ENCODE peak calls at places on chromosome 9, in eight cellular contexts. F, L, B, E, K, O, G and R are unnamed samples.

GRCh38 chr9:134196911-134197310 is 32.5 kb upstream of the RNU6ATAC start:
- DNase-seq in E (no peak), O (no peak), K (no peak), L (no peak), F (no peak), G (no peak), B (no peak), R (no peak)

GRCh38 chr9:113625456-113625855 is 161.9 kb downstream of the RGS3 start:
- DNase-seq in L (no peak), K (no peak), B (no peak), E (no peak), O (no peak), F (no peak), G (no peak), R (no peak)

GRCh38 chr9:129832957-129833356 is 2.1 kb downstream of the C9orf78 start:
- DNase-seq in L (no peak), F (peak; percentile 20), O (no peak), E (no peak), K (no peak), B (no peak), G (no peak), R (no peak)

GRCh38 chr9:99866398-99866797 is 40.1 kb upstream of the STX17 start:
- DNase-seq in E (no peak), K (no peak), G (no peak), B (no peak), O (no peak), L (no peak), F (no peak), R (no peak)

GRCh38 chr9:119839888-119840287 is 470.7 kb upstream of the BRINP1 start:
- DNase-seq in F (no peak), G (no peak), B (no peak), L (no peak), O (peak; percentile 60), K (peak; percentile 66), E (peak; percentile 6), R (no peak)

GRCh38 chr9:112605518-112605917 is 112.4 kb downstream of the INIP start:
- DNase-seq in F (no peak), E (no peak), L (no peak), O (no peak), B (no peak), G (no peak), K (no peak), R (no peak)

GRCh38 chr9:93577045-93577939 is 908 bp downstream of the PHF2 start:
- DNase-seq in K (no peak), G (peak; percentile 40), E (peak; percentile 59), O (no peak), L (peak; percentile 60), F (no peak), B (peak; percentile 32), R (peak; percentile 33)

GRCh38 chr9:14245901-14246525 is 67.9 kb downstream of the NFIB start:
- DNase-seq in K (peak; percentile 90), L (no peak), F (peak; percentile 51), E (no peak), B (no peak), O (peak; percentile 86), G (no peak), R (no peak)

GRCh38 chr9:92781902-92782301 is 17.3 kb upstream of the BICD2 start:
- DNase-seq in F (no peak), G (peak; percentile 94), E (no peak), K (no peak), L (peak; percentile 71), O (no peak), B (no peak), R (no peak)

DNA sequence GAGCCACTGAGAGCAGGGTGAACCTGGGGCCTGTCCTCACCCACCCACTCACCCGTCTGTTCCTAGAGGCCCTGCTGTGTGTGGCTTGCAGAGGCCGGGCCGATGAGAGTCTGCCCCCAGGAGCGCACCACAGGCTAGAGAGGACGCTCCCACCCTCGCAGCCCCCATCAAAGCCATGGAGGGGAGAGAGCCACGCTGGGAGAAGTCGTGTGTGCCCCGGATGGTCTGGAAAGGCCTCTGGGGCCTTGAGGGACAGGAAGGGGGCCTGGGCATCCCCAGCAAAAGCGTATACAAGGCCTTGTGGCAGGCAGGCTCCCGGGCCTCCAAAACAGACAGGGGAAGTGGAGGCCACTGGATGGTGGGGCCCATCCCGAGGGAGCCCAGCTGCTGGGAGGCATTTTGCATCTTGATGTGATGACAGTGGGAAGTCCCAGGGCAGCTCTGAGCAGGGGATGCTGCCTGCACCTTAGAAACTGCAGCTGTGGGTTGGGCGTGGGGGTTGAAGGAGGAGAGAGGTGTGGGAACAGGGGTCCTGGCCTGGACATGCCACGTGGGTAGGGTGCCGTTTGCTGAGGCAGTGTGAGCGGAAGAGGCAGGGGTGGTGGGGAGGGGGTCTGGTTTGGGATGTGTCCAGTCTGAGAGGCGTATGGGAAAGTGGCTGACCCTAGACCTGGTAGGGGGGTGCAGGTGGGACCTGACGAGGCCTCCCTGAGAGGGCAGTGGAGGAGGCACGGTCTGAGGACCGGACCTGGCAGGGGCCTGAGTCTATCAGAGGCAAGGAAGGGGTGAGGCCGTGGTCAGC is 43.0 kb upstream of the NOTCH1 start:
- DNase-seq in F (no peak), G (no peak), O (no peak), K (no peak), L (no peak), E (no peak), B (no peak), R (peak; percentile 82)
- H3K4me3 ChIP-seq in F (no peak overlapping the region), G (no peak overlapping the region), O (no peak overlapping the region), K (no peak overlapping the region), L (no peak overlapping the region), E (peak overlapping the region; percentile 30), B (no peak overlapping the region), R (no peak overlapping the region)

GRCh38 chr9:128102861-128103588 is 24.5 kb downstream of the PTGES2 start:
- DNase-seq in L (no peak), B (no peak), F (no peak), K (no peak), G (no peak), E (no peak), O (no peak), R (peak; percentile 60)
- H4K20me1 ChIP-seq in L (peaks cover 19% of the 10 kb centered on the region), B (peaks cover 20% of the 10 kb centered on the region), F (peaks cover 51% of the 10 kb centered on the region), K (no peaks in the 10 kb centered on the region), G (no peaks in the 10 kb centered on the region), E (peaks cover 29% of the 10 kb centered on the region), O (peaks cover 49% of the 10 kb centered on the region), R (peaks cover 6% of the 10 kb centered on the region)

DNA sequence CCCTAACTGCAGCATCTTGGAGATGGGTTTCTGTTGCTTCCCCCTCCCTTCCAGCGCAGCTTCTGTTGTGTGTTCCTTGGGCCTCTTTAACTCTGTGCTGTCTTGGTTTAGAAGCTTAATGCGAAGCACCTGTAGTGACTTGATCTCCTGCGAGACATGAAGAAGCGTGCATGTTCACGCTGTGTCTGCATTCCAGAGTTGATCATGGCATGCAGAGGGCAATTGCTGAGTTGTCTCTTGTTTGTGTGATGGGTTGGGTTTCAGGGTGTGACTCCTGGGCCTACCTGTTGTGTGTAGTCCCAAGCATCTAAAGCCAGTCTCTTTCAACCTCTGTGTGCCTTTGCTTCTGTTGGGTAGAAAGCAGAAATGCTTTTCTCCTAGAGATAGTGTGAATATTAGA is 155.6 kb downstream of the SMARCA2 start:
- DNase-seq in L (no peak), B (no peak), O (no peak), E (no peak), K (no peak), G (peak; percentile 83), F (no peak), R (no peak)
- TF ChIP-seq CTCF in L (no peak), B (no peak), O (no peak), E (no peak), K (no peak), G (no peak), F (no peak), R (no peak)

GRCh38 chr9:88989961-88990570 is 1.2 kb upstream of the S1PR3 start:
- DNase-seq in B (no peak), F (no peak), G (no peak), L (no peak), K (no peak), O (no peak), E (peak; percentile 76), R (no peak)

GRCh38 chr9:88991066-88992030 is at the start of gene S1PR3:
- DNase-seq in F (no peak), G (peak; percentile 51), K (peak; percentile 45), O (no peak), E (peak; percentile 77), B (no peak), L (peak; percentile 36), R (no peak)

GRCh38 chr9:88990721-88991065 is 575 bp upstream of the S1PR3 start:
- DNase-seq in E (peak; percentile 77), B (no peak), O (no peak), L (no peak), G (no peak), F (no peak), K (no peak), R (no peak)

GRCh38 chr9:88987646-88988045 is 3.6 kb upstream of the S1PR3 start:
- DNase-seq in E (no peak), G (no peak), B (no peak), O (no peak), K (no peak), L (no peak), F (no peak), R (no peak)

GRCh38 chr9:88988796-88989641 is 2.2 kb upstream of the S1PR3 start:
- DNase-seq in O (no peak), G (peak; percentile 60), F (peak; percentile 69), K (peak; percentile 60), E (no peak), L (no peak), B (peak; percentile 45), R (peak; percentile 39)
- H3K4me3 ChIP-seq in O (no peak overlapping the region), G (no peak overlapping the region), F (no peak overlapping the region), K (no peak overlapping the region), E (peak overlapping the region; percentile 34), L (no peak overlapping the region), B (no peak overlapping the region), R (peak overlapping the region; percentile 5)

GRCh38 chr9:21550392-21550791 is 68.3 kb upstream of the IFNE start:
- DNase-seq in G (no peak), F (no peak), O (no peak), B (no peak), L (no peak), K (no peak), E (no peak), R (no peak)

GRCh38 chr9:21549890-21550289 is 67.8 kb upstream of the IFNE start:
- DNase-seq in O (no peak), B (no peak), E (no peak), K (no peak), F (no peak), G (no peak), L (no peak), R (no peak)

GRCh38 chr9:21551401-21551800 is 69.3 kb upstream of the IFNE start:
- DNase-seq in G (no peak), B (no peak), L (no peak), K (peak; percentile 49), O (no peak), E (no peak), F (peak; percentile 47), R (no peak)

GRCh38 chr9:21546949-21547348 is 64.8 kb upstream of the IFNE start:
- DNase-seq in K (no peak), G (no peak), F (no peak), L (no peak), E (no peak), O (no peak), B (no peak), R (no peak)

DNA sequence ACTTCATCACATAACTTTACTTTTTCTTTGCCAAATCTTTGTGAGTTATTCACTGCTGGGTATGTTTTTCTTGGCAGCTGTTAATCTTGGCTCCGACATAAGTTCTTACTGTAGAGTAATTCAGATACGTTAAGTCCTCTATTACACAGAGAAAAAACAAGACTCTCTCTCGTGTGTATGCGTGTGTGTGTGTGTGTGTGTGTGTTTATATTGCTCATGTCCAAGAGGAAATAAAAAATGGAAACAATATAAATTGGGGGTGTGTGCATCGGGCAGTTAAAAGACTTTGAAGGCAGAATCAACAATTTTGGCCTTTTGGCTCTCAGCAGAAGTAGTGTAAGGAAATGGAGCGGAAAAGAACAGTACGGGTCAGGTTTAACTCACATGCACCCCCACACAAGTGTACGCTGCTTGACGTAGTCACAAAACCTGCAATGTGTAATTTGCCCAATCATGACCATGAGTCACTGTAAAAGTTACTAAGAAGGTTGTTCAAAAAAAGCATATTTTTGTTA is 67.2 kb upstream of the IFNE start:
- DNase-seq in E (no peak), K (peak; percentile 99), G (peak; percentile 83), O (peak; percentile 99), B (no peak), L (peak; percentile 83), F (peak; percentile 97), R (no peak)
- H4K20me1 ChIP-seq in E (no peaks in the 10 kb centered on the region), K (no peaks in the 10 kb centered on the region), G (peaks cover 20% of the 10 kb centered on the region), O (peaks cover 59% of the 10 kb centered on the region), B (no peaks in the 10 kb centered on the region), L (peaks cover 42% of the 10 kb centered on the region), F (peaks cover 4% of the 10 kb centered on the region), R (no peaks in the 10 kb centered on the region)